ENCODE peak calls at places on chromosomes 16 and 17, in seven cellular contexts. L is D721Med; G is right lobe of liver; E is NCI-H345; V is hepatic stellate cell; T is RWPE1; D is Jurkat, Clone E6-1. U is an unnamed sample.

GRCh38 chr17:77217566-77217965 is 76.8 kb downstream of the SEC14L1 start:
- DNase-seq in L (no peak), G (no peak), E (no peak), V (no peak), T (no peak), D (no peak), U (no peak)

GRCh38 chr17:75096082-75096625 is 8.4 kb downstream of the SLC16A5 start:
- DNase-seq in L (no peak), G (peak), E (no peak), V (peak), T (peak), D (no peak), U (peak)

GRCh38 chr17:28057731-28058246 is 15.3 kb downstream of the NLK start:
- DNase-seq in L (no peak), G (no peak), E (no peak), V (no peak), T (peak), D (peak), U (peak)

GRCh38 chr16:67326472-67327309 is at the start of the genes KCTD19 and LRRC36:
- DNase-seq in L (peak), G (peak), E (peak), V (no peak), T (no peak), D (peak), U (no peak)

GRCh38 chr17:18241229-18241871 is 15.9 kb downstream of the LLGL1 start:
- DNase-seq in L (no peak), G (no peak), E (no peak), V (no peak), T (no peak), D (no peak), U (no peak)

GRCh38 chr16:11399261-11399831 is 54.1 kb downstream of the RMI2 start:
- DNase-seq in L (no peak), G (no peak), E (no peak), V (no peak), T (no peak), D (no peak), U (no peak)

GRCh38 chr17:38922538-38923291 is 2.7 kb upstream of the LASP1NB start:
- DNase-seq in L (no peak), G (peak), E (peak), V (no peak), T (no peak), D (no peak), U (no peak)

GRCh38 chr16:17723735-17724134 is 253.0 kb upstream of the XYLT1 start:
- DNase-seq in L (no peak), G (no peak), E (no peak), V (no peak), T (no peak), D (no peak), U (no peak)

GRCh38 chr16:11064846-11065245 is 120.5 kb downstream of the CLEC16A start:
- DNase-seq in L (no peak), G (no peak), E (no peak), V (no peak), T (no peak), D (no peak), U (no peak)

GRCh38 chr16:19174478-19174877 is 6.4 kb downstream of the SYT17 start:
- DNase-seq in L (no peak), G (no peak), E (no peak), V (no peak), T (no peak), D (no peak), U (no peak)

GRCh38 chr17:43905985-43906852 is 1.1 kb downstream of the MPP2 start:
- DNase-seq in L (peak), G (no peak), E (peak), V (peak), T (no peak), D (no peak), U (no peak)

GRCh38 chr17:78735832-78736525 is 46.1 kb downstream of the CYTH1 start:
- DNase-seq in L (no peak), G (no peak), E (peak), V (no peak), T (peak), D (no peak), U (peak)

GRCh38 chr16:4517812-4518211 is 20.8 kb downstream of the CDIP1 start:
- DNase-seq in L (peak), G (no peak), E (peak), V (no peak), T (no peak), D (no peak), U (peak)

GRCh38 chr17:38868095-38868967 is 1.5 kb upstream of the LASP1 start:
- DNase-seq in L (no peak), G (peak), E (peak), V (peak), T (no peak), D (no peak), U (peak)

GRCh38 chr17:182164-182751 is 808 bp upstream of the DOC2B start:
- DNase-seq in L (no peak), G (peak), E (no peak), V (no peak), T (no peak), D (no peak), U (no peak)

GRCh38 chr17:78341559-78342437 is 18.1 kb downstream of the SOCS3 start:
- DNase-seq in L (no peak), G (peak), E (peak), V (peak), T (peak), D (no peak), U (peak)

GRCh38 chr17:37698132-37698615 is 46.7 kb downstream of the HNF1B start:
- DNase-seq in L (no peak), G (no peak), E (no peak), V (no peak), T (peak), D (no peak), U (peak)

GRCh38 chr17:74770498-74771318 is 5.4 kb downstream of the NAT9 start:
- DNase-seq in L (peak), G (peak), E (peak), V (peak), T (peak), D (peak), U (peak)

GRCh38 chr16:86732621-86733297 is 154.4 kb downstream of the FOXL1 start:
- DNase-seq in L (no peak), G (no peak), E (no peak), V (no peak), T (no peak), D (no peak), U (no peak)

GRCh38 chr16:81489547-81490267 is 45.1 kb downstream of the CMIP start:
- DNase-seq in L (no peak), G (no peak), E (no peak), V (no peak), T (no peak), D (no peak), U (no peak)